ENCODE peak calls at places on chromosome 20, in five cellular contexts. Q is NT2/D1, N is GM12878, Y is HepG2, E is H1. J is an unnamed sample.
A peak's percentile ranks its signal among the peaks of the same experiment; 100 is the strongest.

GRCh38 chr20:6142348-6142993 is 19.6 kb upstream of the FERMT1 start:
- DNase-seq in Q (peak; percentile 58), N (peak; percentile 9), Y (peak; percentile 70), E (peak; percentile 67), J (peak; percentile 54)

GRCh38 chr20:9903048-9903651 is 64.3 kb upstream of the PAK5 start:
- DNase-seq in Q (peak; percentile 27), N (no peak), Y (peak; percentile 40), E (peak; percentile 60), J (peak; percentile 26)

GRCh38 chr20:58389324-58389967 is 417 bp downstream of the VAPB start:
- DNase-seq in Q (no peak), N (no peak), Y (peak; percentile 26), E (no peak), J (peak; percentile 37)

GRCh38 chr20:18839507-18840247 is 26.1 kb downstream of the SCP2D1 start:
- DNase-seq in Q (no peak), N (no peak), Y (no peak), E (no peak), J (no peak)

GRCh38 chr20:3084283-3084985 is at the start of gene AVP:
- DNase-seq in Q (no peak), N (no peak), Y (no peak), E (no peak), J (no peak)

GRCh38 chr20:35502352-35502751 is 27.1 kb downstream of the C20orf173 start:
- DNase-seq in Q (no peak), N (peak; percentile 23), Y (no peak), E (no peak), J (no peak)

GRCh38 chr20:25686081-25687077 is 10.3 kb downstream of the ZNF337 start:
- DNase-seq in Q (no peak), N (no peak), Y (no peak), E (no peak), J (no peak)

GRCh38 chr20:52974155-52974554 is 2.0 kb downstream of the TSHZ2 start:
- DNase-seq in Q (no peak), N (peak; percentile 28), Y (no peak), E (no peak), J (peak; percentile 15)

GRCh38 chr20:3000852-3001523 is 42.4 kb upstream of the GNRH2 start:
- DNase-seq in Q (peak; percentile 39), N (no peak), Y (no peak), E (no peak), J (peak; percentile 61)

GRCh38 chr20:50054626-50055511 is 58.1 kb downstream of the UBE2V1 start:
- DNase-seq in Q (no peak), N (no peak), Y (peak; percentile 67), E (no peak), J (no peak)

GRCh38 chr20:21682576-21682975 is 22.9 kb upstream of the PAX1 start:
- DNase-seq in Q (no peak), N (no peak), Y (no peak), E (no peak), J (no peak)

GRCh38 chr20:34083137-34083536 is 28.9 kb downstream of the EIF2S2 start:
- DNase-seq in Q (no peak), N (no peak), Y (no peak), E (no peak), J (no peak)

GRCh38 chr20:25081065-25081729 is 744 bp downstream of the VSX1 start:
- DNase-seq in Q (peak; percentile 52), N (no peak), Y (no peak), E (peak; percentile 94), J (no peak)

GRCh38 chr20:35316086-35316485 is 23.9 kb upstream of the FAM83C start:
- DNase-seq in Q (no peak), N (no peak), Y (no peak), E (no peak), J (no peak)

GRCh38 chr20:22453244-22454080 is 130.9 kb downstream of the FOXA2 start:
- DNase-seq in Q (no peak), N (no peak), Y (peak; percentile 70), E (no peak), J (peak; percentile 30)

GRCh38 chr20:23257848-23258746 is 92.5 kb upstream of the NXT1 start:
- DNase-seq in Q (no peak), N (no peak), Y (no peak), E (peak; percentile 28), J (no peak)

GRCh38 chr20:38472513-38473352 is at the start of gene RALGAPB:
- DNase-seq in Q (peak; percentile 99), N (peak; percentile 98), Y (peak; percentile 100), E (peak; percentile 99), J (peak; percentile 96)

GRCh38 chr20:50111120-50111828 is 1.7 kb downstream of the UBE2V1 start:
- DNase-seq in Q (no peak), N (no peak), Y (no peak), E (no peak), J (no peak)

GRCh38 chr20:2108987-2109386 is 7.4 kb downstream of the STK35 start:
- DNase-seq in Q (no peak), N (no peak), Y (peak; percentile 33), E (no peak), J (no peak)

GRCh38 chr20:11394145-11394833 is 523.4 kb upstream of the BTBD3 start:
- DNase-seq in Q (no peak), N (no peak), Y (no peak), E (no peak), J (no peak)

GRCh38 chr20:53157443-53158408 is 185.6 kb downstream of the TSHZ2 start:
- DNase-seq in Q (peak; percentile 67), N (no peak), Y (peak; percentile 72), E (peak; percentile 87), J (peak; percentile 57)

GRCh38 chr20:33095249-33095648 is 15.8 kb downstream of the BPIFB4 start:
- DNase-seq in Q (no peak), N (no peak), Y (no peak), E (no peak), J (no peak)

GRCh38 chr20:16368645-16369292 is 204.5 kb downstream of the KIF16B start:
- DNase-seq in Q (peak; percentile 2), N (no peak), Y (peak; percentile 64), E (no peak), J (no peak)

GRCh38 chr20:35757098-35757705 is 14.6 kb upstream of the PHF20 start:
- DNase-seq in Q (no peak), N (no peak), Y (no peak), E (no peak), J (no peak)

GRCh38 chr20:41276317-41276751 is 41.2 kb downstream of the ZHX3 start:
- DNase-seq in Q (no peak), N (no peak), Y (no peak), E (no peak), J (no peak)

GRCh38 chr20:40682104-40683045 is 6.7 kb downstream of the MAFB start:
- DNase-seq in Q (no peak), N (no peak), Y (peak; percentile 78), E (peak; percentile 60), J (no peak)

GRCh38 chr20:58433759-58434158 is 44.7 kb downstream of the VAPB start:
- DNase-seq in Q (no peak), N (no peak), Y (no peak), E (no peak), J (no peak)

DNA sequence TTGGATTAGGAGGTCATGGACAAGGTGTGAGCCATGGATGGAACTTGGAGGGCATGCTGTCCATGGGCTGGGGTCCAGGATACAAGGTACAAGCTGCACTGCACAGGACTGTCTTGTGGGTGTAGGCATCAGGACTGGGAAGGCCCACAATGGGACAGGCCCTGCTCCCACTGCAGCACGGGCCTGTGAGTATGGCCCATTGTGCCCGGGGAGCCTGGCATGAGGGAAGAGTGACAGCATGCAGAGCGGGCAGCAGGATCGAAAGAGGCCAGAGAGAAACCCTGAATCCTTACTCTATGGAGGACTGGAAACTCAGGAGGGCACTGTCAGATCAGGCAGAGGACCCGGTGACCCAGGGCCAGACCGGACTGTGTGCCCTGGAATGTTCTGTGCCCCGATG is 211.3 kb downstream of the PREX1 start:
- DNase-seq in Q (no peak), N (no peak), Y (no peak), E (no peak), J (no peak)
- TF ChIP-seq SUZ12 in Q (no peak), N (no peak), Y (no peak), E (no peak), J (no peak)

GRCh38 chr20:62063601-62063980 is 2.1 kb downstream of the TAF4 start:
- DNase-seq in Q (no peak), N (no peak), Y (no peak), E (no peak), J (no peak)
- TF ChIP-seq SUZ12 in Q (no peak), N (no peak), Y (no peak), E (no peak), J (no peak)

GRCh38 chr20:364905-365794 is 15.4 kb upstream of the TRIB3 start:
- DNase-seq in Q (no peak), N (no peak), Y (peak; percentile 68), E (no peak), J (no peak)
- TF ChIP-seq SUZ12 in Q (no peak), N (no peak), Y (no peak), E (no peak), J (no peak)

GRCh38 chr20:4813076-4813838 is 91.5 kb downstream of the PRND start:
- DNase-seq in Q (no peak), N (peak; percentile 43), Y (no peak), E (no peak), J (no peak)
- TF ChIP-seq SUZ12 in Q (no peak), N (no peak), Y (no peak), E (no peak), J (no peak)

GRCh38 chr20:56433880-56434255 is 21.8 kb downstream of the CASS4 start:
- DNase-seq in Q (no peak), N (no peak), Y (no peak), E (no peak), J (no peak)
- TF ChIP-seq SUZ12 in Q (no peak), N (no peak), Y (no peak), E (no peak), J (no peak)

J was measured in HEK293T.